ENCODE peak calls at places on chromosomes 2 and 18, in six cellular contexts. Y, X, J, A, U and T are unnamed samples. For H3K27me3, the result is how much of the 10 kb centered on the place peaks cover.

GRCh38 chr2:222969491-222969890 is 82.5 kb upstream of the KCNE4 start:
- DNase-seq in Y (no peak), X (no peak), J (peak), A (no peak), U (no peak), T (no peak)

GRCh38 chr2:17857016-17857415 is 21.5 kb upstream of the KCNS3 start:
- DNase-seq in Y (no peak), X (no peak), J (peak), A (no peak), U (no peak), T (no peak)

GRCh38 chr2:221549143-221549542 is 23.0 kb downstream of the EPHA4 start:
- DNase-seq in Y (no peak), X (no peak), J (peak), A (no peak), U (no peak), T (no peak)

GRCh38 chr2:96685592-96686459 is 43.3 kb downstream of the FER1L5 start:
- DNase-seq in Y (no peak), X (no peak), J (no peak), A (peak), U (no peak), T (peak)

GRCh38 chr2:236581546-236581945 is 11.9 kb downstream of the ACKR3 start:
- DNase-seq in Y (no peak), X (no peak), J (no peak), A (no peak), U (no peak), T (no peak)

GRCh38 chr2:631741-632140 is 45.5 kb downstream of the TMEM18 start:
- DNase-seq in Y (no peak), X (no peak), J (no peak), A (no peak), U (no peak), T (no peak)

GRCh38 chr2:16650287-16651249 is 15.1 kb downstream of the CYRIA start:
- DNase-seq in Y (no peak), X (no peak), J (peak), A (peak), U (no peak), T (no peak)

GRCh38 chr2:157460384-157460837 is 16.5 kb upstream of the CYTIP start:
- DNase-seq in Y (peak), X (no peak), J (no peak), A (no peak), U (no peak), T (no peak)

GRCh38 chr2:119482481-119483394 is 41.5 kb downstream of the SCTR start:
- DNase-seq in Y (no peak), X (no peak), J (no peak), A (no peak), U (no peak), T (peak)

GRCh38 chr2:38155-38554 is 8.2 kb downstream of the FAM110C start:
- DNase-seq in Y (no peak), X (peak), J (no peak), A (no peak), U (no peak), T (no peak)

GRCh38 chr2:44964704-44965343 is 23.3 kb downstream of the SIX3 start:
- DNase-seq in Y (no peak), X (no peak), J (no peak), A (no peak), U (peak), T (peak)

GRCh38 chr18:10444314-10445006 is 10.0 kb upstream of the APCDD1 start:
- DNase-seq in Y (no peak), X (no peak), J (peak), A (no peak), U (no peak), T (no peak)

GRCh38 chr18:10453885-10454772 is at the start of gene APCDD1:
- DNase-seq in Y (no peak), X (no peak), J (no peak), A (peak), U (peak), T (peak)

GRCh38 chr18:10450986-10451385 is 3.4 kb upstream of the APCDD1 start:
- DNase-seq in Y (no peak), X (no peak), J (no peak), A (no peak), U (no peak), T (no peak)

GRCh38 chr18:10453261-10453884 is 1.1 kb upstream of the APCDD1 start:
- DNase-seq in Y (no peak), X (no peak), J (no peak), A (peak), U (no peak), T (no peak)

GRCh38 chr18:10449396-10449795 is 5.0 kb upstream of the APCDD1 start:
- DNase-seq in Y (no peak), X (no peak), J (peak), A (no peak), U (no peak), T (no peak)
- H3K27me3 ChIP-seq in Y (under half), X (under half), J (under half), A (under half), U (under half), T (under half)

GRCh38 chr2:27442981-27443323 is 771 bp downstream of the KRTCAP3 start:
- DNase-seq in Y (no peak), X (no peak), J (no peak), A (peak), U (peak), T (no peak)
- H3K4me3 ChIP-seq in Y (peak), X (no peak), J (no peak), A (no peak), U (peak), T (peak)

DNA sequence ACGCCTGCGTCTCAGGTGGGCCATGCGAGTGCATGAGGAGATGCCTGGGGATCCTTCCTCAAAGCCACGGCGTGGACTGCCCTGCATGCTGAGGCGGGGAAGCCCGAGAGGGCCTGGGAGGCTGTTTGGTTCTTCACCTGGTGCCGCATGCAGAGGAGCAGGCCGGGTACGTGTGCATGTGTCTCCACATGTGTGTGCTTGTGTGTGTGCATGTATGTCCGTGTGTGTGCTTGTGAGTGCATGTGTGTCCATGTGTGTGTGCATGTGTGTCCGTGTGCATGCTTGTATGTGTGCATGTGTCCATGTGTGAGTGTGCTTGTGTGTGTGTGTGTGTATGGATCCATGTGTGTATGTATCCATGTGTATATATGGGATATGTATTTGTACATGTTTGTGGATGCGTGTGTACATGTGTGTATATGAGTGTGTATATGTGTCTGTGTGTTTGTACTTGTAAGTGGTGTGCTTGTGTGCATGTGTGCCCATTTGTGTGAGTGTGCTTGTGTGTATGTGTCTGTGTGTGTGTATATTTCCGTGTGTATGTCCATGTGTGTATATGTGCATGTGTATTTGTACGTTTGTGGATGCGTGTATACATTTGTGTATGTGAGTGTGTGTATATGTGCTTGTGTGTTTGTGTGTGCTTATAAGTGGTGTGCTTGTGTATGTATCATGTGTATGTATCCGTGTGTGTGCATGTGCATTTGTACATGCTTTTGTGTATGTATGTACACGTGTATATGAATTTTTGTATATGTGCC is 79.0 kb downstream of the PTGR3 start:
- DNase-seq in Y (no peak), X (no peak), J (no peak), A (no peak), U (no peak), T (peak)
- H3K27me3 ChIP-seq in Y (under half), X (under half), J (under half), A (under half), U (under half), T (under half)

GRCh38 chr18:37394610-37394965 is 171.0 kb downstream of the CELF4 start:
- DNase-seq in Y (no peak), X (no peak), J (no peak), A (no peak), U (no peak), T (no peak)
- H3K4me3 ChIP-seq in Y (no peak), X (no peak), J (peak), A (no peak), U (no peak), T (peak)

DNA sequence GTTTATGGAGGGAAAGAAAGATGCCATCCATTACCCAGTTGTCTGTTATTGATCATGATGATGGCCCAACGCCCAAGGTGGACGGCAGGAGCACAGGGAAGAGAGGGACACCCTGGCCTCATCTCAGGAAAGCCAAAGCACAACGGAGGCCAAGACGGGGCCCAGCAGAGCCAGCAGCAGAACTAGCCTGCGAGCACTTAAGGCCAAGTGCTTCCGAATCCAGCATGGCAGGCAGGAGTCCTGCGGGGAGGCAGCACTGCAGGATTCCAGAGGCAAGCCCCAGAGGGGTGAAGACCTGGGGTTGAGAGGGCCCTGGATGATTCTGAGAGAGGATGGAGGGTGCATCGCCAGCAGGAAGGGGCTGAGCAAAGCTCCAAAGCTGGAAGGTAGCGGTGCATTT is 28.3 kb upstream of the KLHL29 start:
- DNase-seq in Y (no peak), X (no peak), J (no peak), A (no peak), U (no peak), T (no peak)
- H3K27me3 ChIP-seq in Y (under half), X (under half), J (under half), A (under half), U (under half), T (under half)

GRCh38 chr2:207163815-207164747 is 1.7 kb downstream of the KLF7 start:
- DNase-seq in Y (no peak), X (no peak), J (peak), A (peak), U (peak), T (no peak)

GRCh38 chr2:207166349-207167128 is 791 bp upstream of the KLF7 start:
- DNase-seq in Y (peak), X (no peak), J (peak), A (peak), U (peak), T (peak)

GRCh38 chr2:207166039-207166348 is 246 bp upstream of the KLF7 start:
- DNase-seq in Y (peak), X (peak), J (peak), A (peak), U (peak), T (peak)

GRCh38 chr2:207165121-207166038 is at the start of gene KLF7:
- DNase-seq in Y (no peak), X (no peak), J (peak), A (peak), U (peak), T (peak)

GRCh38 chr2:207167129-207167923 is 1.6 kb upstream of the KLF7 start:
- DNase-seq in Y (no peak), X (no peak), J (peak), A (peak), U (no peak), T (no peak)
- H3K4me3 ChIP-seq in Y (peak), X (peak), J (peak), A (no peak), U (peak), T (peak)

DNA sequence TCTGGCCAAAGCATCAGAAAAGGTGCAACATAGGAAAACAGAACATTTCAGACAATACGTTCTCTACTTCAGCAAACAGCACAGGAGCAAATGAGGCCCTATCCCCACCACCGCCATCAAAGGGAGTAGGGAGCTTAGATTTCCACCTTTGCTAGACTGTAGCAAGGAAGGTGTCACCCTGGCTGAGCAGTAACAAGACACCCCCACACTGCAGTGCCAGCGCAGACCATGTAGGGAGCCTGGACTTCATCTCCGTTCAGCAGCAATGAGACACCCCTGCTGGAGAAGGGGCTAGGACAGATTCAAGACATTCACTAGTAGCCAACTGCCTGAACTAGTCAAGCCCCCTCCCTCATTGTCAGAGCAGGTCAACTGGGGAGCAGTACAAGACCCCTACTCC is 160.1 kb upstream of the CBLN2 start:
- DNase-seq in Y (no peak), X (no peak), J (no peak), A (no peak), U (no peak), T (no peak)
- H3K27me3 ChIP-seq in Y (under half), X (under half), J (under half), A (under half), U (under half), T (under half)

GRCh38 chr18:55272510-55273243 is 313.4 kb upstream of the CCDC68 start:
- DNase-seq in Y (no peak), X (no peak), J (peak), A (no peak), U (no peak), T (no peak)

GRCh38 chr18:55269632-55270031 is 310.4 kb upstream of the CCDC68 start:
- DNase-seq in Y (no peak), X (no peak), J (no peak), A (no peak), U (no peak), T (no peak)

GRCh38 chr18:55280515-55280914 is 307.5 kb downstream of the TCF4 start:
- DNase-seq in Y (no peak), X (no peak), J (peak), A (peak), U (no peak), T (no peak)

DNA sequence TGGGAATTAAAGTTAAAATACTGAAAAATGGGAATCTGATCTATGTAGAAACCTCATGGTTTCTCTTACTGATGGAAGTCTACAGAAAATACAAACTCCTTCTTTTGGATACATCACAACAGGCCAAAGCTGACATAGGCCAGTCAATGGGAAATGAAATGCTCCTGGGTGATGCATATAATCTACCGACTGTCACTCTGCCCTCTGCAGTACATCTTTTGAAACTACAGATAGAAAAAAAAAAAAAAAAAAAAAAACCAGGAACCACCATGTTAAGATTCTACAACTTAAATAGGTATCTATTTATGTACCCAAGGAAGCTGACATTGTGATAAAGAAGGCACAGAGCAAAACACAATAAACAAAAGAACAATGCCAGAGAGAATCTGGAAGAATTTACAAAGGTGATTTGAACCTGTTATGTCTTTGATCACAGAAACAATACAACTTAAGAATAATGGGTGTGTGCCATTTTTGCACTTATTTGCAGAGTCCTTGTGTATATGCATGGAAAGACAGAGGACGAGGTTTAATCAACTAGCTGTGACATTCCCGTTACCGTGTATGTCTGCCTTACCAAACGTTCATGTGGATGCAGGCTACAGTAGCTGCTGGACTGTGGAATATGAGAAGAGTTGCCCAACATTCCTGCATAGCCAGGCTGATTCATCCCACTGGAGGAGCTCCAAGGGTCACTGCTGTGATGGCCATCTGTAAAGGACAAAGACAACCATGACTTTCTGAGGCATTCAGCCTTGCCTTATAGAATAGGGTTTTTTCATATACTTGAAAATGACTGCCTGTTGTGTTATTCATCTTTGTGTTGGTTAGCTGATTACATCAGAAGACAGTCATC is 312.7 kb downstream of the TCF4 start:
- DNase-seq in Y (no peak), X (no peak), J (peak), A (peak), U (peak), T (no peak)
- H3K4me3 ChIP-seq in Y (no peak), X (no peak), J (no peak), A (no peak), U (no peak), T (no peak)

DNA sequence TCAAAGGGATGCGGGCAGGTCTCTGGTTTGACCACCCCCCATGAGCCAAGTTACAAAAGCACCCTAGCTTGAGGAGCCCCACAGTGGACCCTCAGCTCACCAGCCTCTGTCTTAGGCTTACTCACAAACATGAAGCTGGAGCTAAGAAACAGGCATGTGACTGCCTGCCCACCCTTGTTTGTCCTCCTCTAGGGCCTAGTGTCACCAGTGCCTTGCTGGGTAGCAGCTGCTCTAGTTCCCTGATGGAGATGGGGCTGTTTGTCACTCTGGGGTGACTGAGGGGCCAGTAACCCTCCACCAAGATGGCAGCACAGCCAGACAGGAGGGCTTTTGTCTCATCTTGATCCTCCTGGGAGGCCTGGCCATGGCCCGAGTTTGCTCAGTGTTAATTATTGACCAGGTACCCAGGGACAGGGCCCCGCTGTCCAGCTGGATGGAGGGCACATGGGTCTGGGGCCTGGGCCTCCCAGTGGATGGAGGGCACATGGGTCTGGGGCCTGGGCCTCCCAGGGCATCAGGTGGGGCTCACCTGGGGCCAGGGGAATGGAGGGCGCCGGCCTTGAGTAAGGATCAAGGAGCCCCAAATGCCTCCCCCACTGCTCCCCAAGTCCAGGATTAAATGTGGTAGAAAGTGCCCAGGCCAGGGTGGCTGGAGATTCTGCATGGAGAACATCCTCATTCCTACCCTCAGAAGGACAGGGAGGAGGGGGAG is 185.9 kb upstream of the HAAO start:
- DNase-seq in Y (no peak), X (no peak), J (no peak), A (no peak), U (peak), T (no peak)
- H3K27me3 ChIP-seq in Y (under half), X (under half), J (under half), A (under half), U (under half), T (under half)